ENCODE peak calls at places on chromosomes 2 and 18, in seven cellular contexts. F is CD8-positive, alpha-beta T cell; J is GM12878; Y is GM23338; I is mucosa of descending colon; C is K562; W is bronchial epithelial cell. Q is an unnamed sample.

GRCh38 chr18:64119916-64120315 is 29.0 kb downstream of the LINC00305 start:
- DNase-seq in I (no peak), Y (peak; percentile 27), C (no peak), W (no peak), J (no peak), F (no peak), Q (no peak)

GRCh38 chr18:5195656-5196055 is 1.4 kb downstream of the AKAIN1 start:
- DNase-seq in W (no peak), J (no peak), Y (peak; percentile 41), I (no peak), C (no peak), F (no peak), Q (no peak)

GRCh38 chr2:179812501-179812900 is 48.9 kb downstream of the ZNF385B start:
- DNase-seq in J (no peak), Y (no peak), C (no peak), W (peak; percentile 39), F (no peak), I (no peak), Q (no peak)

GRCh38 chr2:165839610-165840009 is 45.6 kb upstream of the GALNT3 start:
- DNase-seq in W (peak; percentile 62), J (no peak), F (no peak), I (no peak), Y (no peak), C (no peak), Q (no peak)

GRCh38 chr18:62944454-62944853 is 229.1 kb downstream of the PHLPP1 start:
- DNase-seq in W (no peak), I (no peak), Y (peak; percentile 8), C (no peak), J (no peak), F (no peak), Q (no peak)

GRCh38 chr18:48893559-48894265 is 57.1 kb downstream of the SMAD7 start:
- DNase-seq in C (no peak), F (no peak), W (no peak), Y (no peak), I (peak; percentile 77), J (no peak), Q (no peak)

GRCh38 chr18:56560992-56561391 is 77.4 kb downstream of the TXNL1 start:
- DNase-seq in J (no peak), Y (no peak), F (no peak), C (no peak), I (no peak), W (no peak), Q (no peak)

GRCh38 chr2:48270209-48270608 is 259.7 kb upstream of the STON1 start:
- DNase-seq in J (no peak), Y (no peak), F (no peak), C (no peak), I (peak; percentile 29), W (no peak), Q (no peak)

GRCh38 chr2:156883828-156884615 is 373.5 kb upstream of the GALNT5 start:
- DNase-seq in J (no peak), C (no peak), Y (no peak), W (peak; percentile 93), F (no peak), I (no peak), Q (no peak)

GRCh38 chr2:85183481-85183880 is 50.3 kb downstream of the TCF7L1 start:
- DNase-seq in J (no peak), Y (no peak), W (no peak), I (no peak), C (no peak), F (no peak), Q (no peak)

GRCh38 chr2:205543262-205543843 is 138.9 kb upstream of the NRP2 start:
- DNase-seq in I (no peak), Y (no peak), J (no peak), C (no peak), W (no peak), F (no peak), Q (no peak)

GRCh38 chr2:151808258-151809072 is 19.8 kb downstream of the ARL5A start:
- DNase-seq in C (no peak), W (peak; percentile 36), F (no peak), J (no peak), Y (peak; percentile 29), I (no peak), Q (no peak)

GRCh38 chr2:20184067-20184938 is 40.6 kb downstream of the SDC1 start:
- DNase-seq in W (peak; percentile 90), Y (no peak), F (no peak), J (no peak), I (no peak), C (no peak), Q (no peak)

GRCh38 chr2:217387776-217388381 is 528.0 kb upstream of the TNP1 start:
- DNase-seq in W (no peak), Y (no peak), I (no peak), C (no peak), J (no peak), F (no peak), Q (no peak)

GRCh38 chr18:9495916-9496540 is 20.7 kb downstream of the RALBP1 start:
- DNase-seq in W (no peak), Y (peak; percentile 10), I (no peak), J (no peak), C (no peak), F (no peak), Q (no peak)

GRCh38 chr18:27094621-27095020 is 90.5 kb downstream of the CHST9 start:
- DNase-seq in C (no peak), F (no peak), W (peak; percentile 51), Y (no peak), I (no peak), J (no peak), Q (no peak)

GRCh38 chr18:50870138-50870845 is 8.6 kb upstream of the ME2 start:
- DNase-seq in W (peak; percentile 99), C (no peak), J (no peak), I (no peak), F (no peak), Y (no peak), Q (no peak)

GRCh38 chr2:12091201-12091806 is 344.9 kb downstream of the LPIN1 start:
- DNase-seq in Y (no peak), C (no peak), J (no peak), F (no peak), W (peak; percentile 49), I (no peak), Q (no peak)

GRCh38 chr2:238952261-238952924 is 104.5 kb downstream of the TWIST2 start:
- DNase-seq in F (no peak), J (no peak), W (no peak), C (no peak), I (no peak), Y (no peak), Q (no peak)

GRCh38 chr2:120740765-120741513 is 5.3 kb downstream of the GLI2 start:
- DNase-seq in I (no peak), J (no peak), W (no peak), Y (peak; percentile 84), F (peak; percentile 3), C (no peak), Q (no peak)
- TF ChIP-seq CTCF in I (no peak), J (no peak), W (no peak), Y (peak; percentile 1), F (no peak), C (no peak), Q (no peak)

DNA sequence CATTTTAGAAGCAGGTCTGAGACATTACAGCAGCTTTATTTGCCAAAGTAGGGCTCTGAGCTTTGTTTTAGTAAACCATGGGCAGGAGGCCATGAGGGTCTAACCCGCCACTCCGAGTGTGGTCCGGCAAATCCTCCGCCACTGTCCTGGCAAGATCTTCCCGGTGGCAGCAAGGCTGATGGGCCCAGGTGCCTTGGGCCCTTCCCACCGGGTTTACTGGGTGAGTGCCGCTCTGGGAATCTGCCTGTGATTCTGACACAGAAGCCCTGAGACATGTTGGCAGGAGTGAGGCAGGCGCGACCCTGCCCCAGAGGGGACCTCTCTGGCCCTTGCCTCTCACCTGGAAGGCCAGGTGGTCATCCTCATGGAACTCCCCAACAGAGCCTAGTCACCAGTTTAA is 29.9 kb downstream of the MTERF4 start:
- DNase-seq in F (no peak), I (no peak), W (no peak), J (no peak), Y (no peak), C (no peak), Q (no peak)
- H3K36me3 ChIP-seq in F (peaks cover 15% of the 10 kb centered on the region), I (no peaks in the 10 kb centered on the region), W (no peaks in the 10 kb centered on the region), J (peaks cover 3% of the 10 kb centered on the region), Y (no peaks in the 10 kb centered on the region), C (no peaks in the 10 kb centered on the region), Q (no peaks in the 10 kb centered on the region)

GRCh38 chr2:213187386-213187785 is 36.0 kb upstream of the IKZF2 start:
- DNase-seq in F (no peak), I (no peak), W (no peak), C (no peak), J (no peak), Y (no peak), Q (no peak)
- H3K4me3 ChIP-seq in F (no peak overlapping the region), I (no peak overlapping the region), W (no peak overlapping the region), C (no peak overlapping the region), J (no peak overlapping the region), Y (no peak overlapping the region), Q (no peak overlapping the region)

GRCh38 chr2:27823564-27823963 is 52.0 kb downstream of the MRPL33 start:
- DNase-seq in C (no peak), J (no peak), I (no peak), W (no peak), F (no peak), Y (no peak), Q (no peak)
- TF ChIP-seq CTCF in C (no peak), J (no peak), I (no peak), W (no peak), F (no peak), Y (peak; percentile 18), Q (no peak)

DNA sequence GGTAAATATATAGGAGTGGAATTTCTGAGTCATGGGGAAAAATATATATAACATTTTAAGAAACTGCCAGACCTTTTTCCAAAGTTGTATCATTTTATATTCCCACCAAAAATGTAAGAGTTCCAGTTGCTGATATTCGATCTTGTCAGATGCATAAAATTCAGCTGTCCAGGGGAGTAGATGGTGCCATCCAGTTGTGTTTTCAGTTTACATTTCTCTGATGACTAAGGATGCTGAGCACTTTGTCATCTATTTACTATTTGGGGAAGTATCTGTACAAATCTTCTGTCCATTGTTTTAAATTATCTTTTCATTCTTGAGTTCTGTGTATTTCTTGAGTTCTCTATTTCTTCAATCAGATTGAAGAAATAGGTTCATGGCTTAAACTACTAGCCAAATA is 126.1 kb downstream of the RTN4 start:
- DNase-seq in F (no peak), C (no peak), Y (no peak), W (peak; percentile 21), I (no peak), J (no peak), Q (no peak)
- H3K36me3 ChIP-seq in F (no peaks in the 10 kb centered on the region), C (no peaks in the 10 kb centered on the region), Y (no peaks in the 10 kb centered on the region), W (no peaks in the 10 kb centered on the region), I (no peaks in the 10 kb centered on the region), J (no peaks in the 10 kb centered on the region), Q (no peaks in the 10 kb centered on the region)

DNA sequence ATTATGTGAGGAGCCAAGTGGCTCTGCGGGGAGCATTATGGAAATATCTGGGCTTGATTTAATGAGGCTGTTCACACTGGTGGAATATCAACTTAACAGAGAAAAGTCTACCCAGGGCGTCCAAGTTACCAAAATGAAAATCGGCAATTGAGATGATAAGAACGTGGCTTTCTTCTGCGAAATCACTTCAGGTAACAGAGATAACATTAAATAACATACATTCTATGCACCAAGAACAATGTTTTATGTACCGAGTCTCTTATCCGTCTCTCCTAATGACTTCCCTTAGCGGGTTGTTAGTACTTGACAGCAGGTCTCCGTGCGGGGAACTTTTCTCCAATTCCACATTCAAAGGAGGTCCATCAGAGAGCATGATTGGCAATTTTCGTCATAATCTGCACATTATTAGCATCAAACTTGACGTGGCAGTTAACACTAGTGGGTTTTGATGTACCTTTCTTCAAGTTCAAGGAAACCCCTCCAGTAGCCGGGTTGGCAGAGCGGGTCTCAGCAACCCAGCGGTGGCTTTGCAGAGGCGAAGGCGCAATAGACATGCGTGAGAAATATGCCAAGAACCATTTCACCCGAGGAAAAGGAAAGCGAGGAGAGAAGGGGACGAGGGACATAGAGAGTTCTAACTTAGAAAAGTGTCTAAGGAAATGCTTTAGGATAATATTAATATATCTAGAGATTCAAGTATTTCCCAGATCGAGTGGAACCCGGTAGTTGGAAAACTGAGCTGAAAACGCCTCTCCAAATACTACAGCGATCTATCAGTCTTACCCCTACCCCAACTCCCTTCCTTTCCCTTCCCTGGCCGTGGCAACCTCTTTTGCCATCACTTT is 5.1 kb downstream of the EVX2 start:
- DNase-seq in W (no peak), F (no peak), C (no peak), J (no peak), Y (no peak), I (no peak), Q (no peak)
- H3K4me3 ChIP-seq in W (no peak overlapping the region), F (no peak overlapping the region), C (peak overlapping the region; percentile 52), J (no peak overlapping the region), Y (peak overlapping the region; percentile 58), I (no peak overlapping the region), Q (no peak overlapping the region)